ENCODE peak calls at places on chromosomes 11 and 22, in five cellular contexts. One of them, this sample, is unnamed.

GRCh38 chr11:125971618-125972017 is 25.8 kb downstream of the VSIG10L2 start:
- DNase-seq in neuronal stem cell: no peak
- DNase-seq in WERI-Rb-1: no peak
- DNase-seq in ovary: no peak
- DNase-seq in IMR-90: no peak
- DNase-seq in this sample: no peak

GRCh38 chr22:46049726-46050450 is 72.9 kb upstream of the WNT7B start:
- DNase-seq in neuronal stem cell: no peak
- DNase-seq in WERI-Rb-1: no peak
- DNase-seq in ovary: peak
- DNase-seq in IMR-90: no peak
- DNase-seq in this sample: no peak

GRCh38 chr22:31945478-31945815 is 1.1 kb downstream of the YWHAH start:
- DNase-seq in neuronal stem cell: no peak
- DNase-seq in WERI-Rb-1: no peak
- DNase-seq in ovary: no peak
- DNase-seq in IMR-90: no peak
- DNase-seq in this sample: no peak

GRCh38 chr22:27494821-27495220 is 306.7 kb downstream of the MN1 start:
- DNase-seq in neuronal stem cell: peak
- DNase-seq in WERI-Rb-1: no peak
- DNase-seq in ovary: no peak
- DNase-seq in IMR-90: no peak
- DNase-seq in this sample: no peak

GRCh38 chr11:128467610-128468041 is 119.7 kb downstream of the ETS1 start:
- DNase-seq in neuronal stem cell: no peak
- DNase-seq in WERI-Rb-1: no peak
- DNase-seq in ovary: no peak
- DNase-seq in IMR-90: peak
- DNase-seq in this sample: peak

GRCh38 chr11:76119032-76119431 is 87.3 kb downstream of the WNT11 start:
- DNase-seq in neuronal stem cell: no peak
- DNase-seq in WERI-Rb-1: no peak
- DNase-seq in ovary: no peak
- DNase-seq in IMR-90: no peak
- DNase-seq in this sample: no peak

GRCh38 chr11:11681536-11681935 is 59.7 kb upstream of the GALNT18 start:
- DNase-seq in neuronal stem cell: no peak
- DNase-seq in WERI-Rb-1: no peak
- DNase-seq in ovary: no peak
- DNase-seq in IMR-90: no peak
- DNase-seq in this sample: no peak

GRCh38 chr22:21621891-21622623 is 7.8 kb downstream of the YDJC start:
- DNase-seq in neuronal stem cell: no peak
- DNase-seq in WERI-Rb-1: no peak
- DNase-seq in ovary: no peak
- DNase-seq in IMR-90: no peak
- DNase-seq in this sample: no peak

GRCh38 chr11:119671561-119672015 is 57.4 kb downstream of the NECTIN1 start:
- DNase-seq in neuronal stem cell: no peak
- DNase-seq in WERI-Rb-1: no peak
- DNase-seq in ovary: peak
- DNase-seq in IMR-90: peak
- DNase-seq in this sample: peak

GRCh38 chr11:125170406-125171031 is 6.0 kb downstream of the PKNOX2 start:
- DNase-seq in neuronal stem cell: no peak
- DNase-seq in WERI-Rb-1: peak
- DNase-seq in ovary: peak
- DNase-seq in IMR-90: peak
- DNase-seq in this sample: peak

GRCh38 chr11:128895505-128895904 is 4.3 kb downstream of the KCNJ5 start:
- DNase-seq in neuronal stem cell: no peak
- DNase-seq in WERI-Rb-1: no peak
- DNase-seq in ovary: no peak
- DNase-seq in IMR-90: no peak
- DNase-seq in this sample: no peak

GRCh38 chr11:116861539-116861938 is 24.1 kb upstream of the APOA1 start:
- DNase-seq in neuronal stem cell: no peak
- DNase-seq in WERI-Rb-1: no peak
- DNase-seq in ovary: no peak
- DNase-seq in IMR-90: peak
- DNase-seq in this sample: peak

GRCh38 chr22:49582171-49582570 is 245.5 kb downstream of the BRD1 start:
- DNase-seq in neuronal stem cell: no peak
- DNase-seq in WERI-Rb-1: no peak
- DNase-seq in ovary: no peak
- DNase-seq in IMR-90: no peak
- DNase-seq in this sample: no peak

GRCh38 chr11:90661233-90661632 is 438.4 kb upstream of the CHORDC1 start:
- DNase-seq in neuronal stem cell: no peak
- DNase-seq in WERI-Rb-1: no peak
- DNase-seq in ovary: no peak
- DNase-seq in IMR-90: no peak
- DNase-seq in this sample: no peak

GRCh38 chr11:119624102-119624615 is 104.8 kb downstream of the NECTIN1 start:
- DNase-seq in neuronal stem cell: no peak
- DNase-seq in WERI-Rb-1: peak
- DNase-seq in ovary: no peak
- DNase-seq in IMR-90: no peak
- DNase-seq in this sample: no peak

GRCh38 chr22:24102366-24103200 is 78.7 kb upstream of the SUSD2 start:
- DNase-seq in neuronal stem cell: no peak
- DNase-seq in WERI-Rb-1: no peak
- DNase-seq in ovary: peak
- DNase-seq in IMR-90: no peak
- DNase-seq in this sample: no peak

GRCh38 chr22:25420925-25421904 is 143.3 kb upstream of the GRK3 start:
- DNase-seq in neuronal stem cell: no peak
- DNase-seq in WERI-Rb-1: no peak
- DNase-seq in ovary: no peak
- DNase-seq in IMR-90: no peak
- DNase-seq in this sample: peak
- H3K4me3 ChIP-seq in neuronal stem cell: peak
- H3K4me3 ChIP-seq in WERI-Rb-1: no peak
- H3K4me3 ChIP-seq in ovary: no peak
- H3K4me3 ChIP-seq in IMR-90: no peak
- H3K4me3 ChIP-seq in this sample: no peak

GRCh38 chr22:30307026-30307574 is 17.8 kb upstream of the CASTOR1 start:
- DNase-seq in neuronal stem cell: no peak
- DNase-seq in WERI-Rb-1: no peak
- DNase-seq in ovary: no peak
- DNase-seq in IMR-90: no peak
- DNase-seq in this sample: no peak

GRCh38 chr22:30305519-30305905 is 16.2 kb upstream of the CASTOR1 start:
- DNase-seq in neuronal stem cell: no peak
- DNase-seq in WERI-Rb-1: no peak
- DNase-seq in ovary: peak
- DNase-seq in IMR-90: no peak
- DNase-seq in this sample: peak

GRCh38 chr22:30306629-30307016 is 17.3 kb upstream of the CASTOR1 start:
- DNase-seq in neuronal stem cell: no peak
- DNase-seq in WERI-Rb-1: no peak
- DNase-seq in ovary: no peak
- DNase-seq in IMR-90: no peak
- DNase-seq in this sample: no peak

GRCh38 chr22:30304495-30305244 is 15.4 kb upstream of the CASTOR1 start:
- DNase-seq in neuronal stem cell: no peak
- DNase-seq in WERI-Rb-1: no peak
- DNase-seq in ovary: no peak
- DNase-seq in IMR-90: no peak
- DNase-seq in this sample: peak

GRCh38 chr22:30305906-30306628 is 16.8 kb upstream of the CASTOR1 start:
- DNase-seq in neuronal stem cell: no peak
- DNase-seq in WERI-Rb-1: no peak
- DNase-seq in ovary: no peak
- DNase-seq in IMR-90: no peak
- DNase-seq in this sample: no peak
- H3K4me3 ChIP-seq in neuronal stem cell: no peak
- H3K4me3 ChIP-seq in WERI-Rb-1: no peak
- H3K4me3 ChIP-seq in ovary: no peak
- H3K4me3 ChIP-seq in IMR-90: no peak
- H3K4me3 ChIP-seq in this sample: no peak

GRCh38 chr22:44702479-44703219 is 645 bp downstream of the PRR5 start:
- DNase-seq in neuronal stem cell: peak
- DNase-seq in WERI-Rb-1: peak
- DNase-seq in ovary: peak
- DNase-seq in IMR-90: peak
- DNase-seq in this sample: no peak

GRCh38 chr22:44701824-44702478 is at the start of gene PRR5:
- DNase-seq in neuronal stem cell: peak
- DNase-seq in WERI-Rb-1: peak
- DNase-seq in ovary: peak
- DNase-seq in IMR-90: peak
- DNase-seq in this sample: peak

GRCh38 chr22:44705022-44705297 is 3.0 kb downstream of the PRR5 start:
- DNase-seq in neuronal stem cell: no peak
- DNase-seq in WERI-Rb-1: no peak
- DNase-seq in ovary: no peak
- DNase-seq in IMR-90: no peak
- DNase-seq in this sample: no peak

GRCh38 chr22:44704159-44705021 is 2.4 kb downstream of the PRR5 start:
- DNase-seq in neuronal stem cell: no peak
- DNase-seq in WERI-Rb-1: no peak
- DNase-seq in ovary: no peak
- DNase-seq in IMR-90: no peak
- DNase-seq in this sample: no peak

DNA sequence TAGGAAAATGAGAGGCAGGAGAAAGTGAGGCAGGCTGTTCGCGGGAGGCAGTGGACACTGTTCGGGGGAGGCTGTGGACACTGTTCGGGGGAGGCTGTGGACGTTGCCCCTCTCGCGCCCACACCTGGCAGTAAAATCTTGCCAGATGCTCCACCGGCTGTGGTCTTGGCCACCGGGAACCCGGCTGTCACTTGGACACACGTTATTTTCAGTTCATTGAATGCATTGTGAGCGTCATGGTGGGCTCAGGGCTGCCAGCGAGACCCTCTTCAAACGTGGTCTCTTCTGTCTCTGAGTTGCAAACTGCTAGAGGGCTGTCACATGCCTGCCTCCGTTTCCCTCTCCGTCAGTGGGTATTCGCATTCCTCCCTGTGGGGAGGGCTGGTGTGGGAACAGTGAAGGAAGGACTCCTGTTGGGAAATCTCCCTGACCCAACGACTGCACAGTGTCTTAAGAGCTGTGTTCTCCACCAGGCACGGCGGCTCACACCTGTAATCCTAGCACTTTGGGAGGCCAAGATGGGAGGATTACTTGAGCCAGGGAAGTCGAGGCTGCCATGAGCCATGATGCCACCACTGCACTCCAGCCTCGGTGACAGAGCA is 1.4 kb downstream of the PRR5 start:
- DNase-seq in neuronal stem cell: no peak
- DNase-seq in WERI-Rb-1: no peak
- DNase-seq in ovary: no peak
- DNase-seq in IMR-90: no peak
- DNase-seq in this sample: no peak
- H3K4me3 ChIP-seq in neuronal stem cell: peak
- H3K4me3 ChIP-seq in WERI-Rb-1: peak
- H3K4me3 ChIP-seq in ovary: peak
- H3K4me3 ChIP-seq in IMR-90: peak
- H3K4me3 ChIP-seq in this sample: peak

DNA sequence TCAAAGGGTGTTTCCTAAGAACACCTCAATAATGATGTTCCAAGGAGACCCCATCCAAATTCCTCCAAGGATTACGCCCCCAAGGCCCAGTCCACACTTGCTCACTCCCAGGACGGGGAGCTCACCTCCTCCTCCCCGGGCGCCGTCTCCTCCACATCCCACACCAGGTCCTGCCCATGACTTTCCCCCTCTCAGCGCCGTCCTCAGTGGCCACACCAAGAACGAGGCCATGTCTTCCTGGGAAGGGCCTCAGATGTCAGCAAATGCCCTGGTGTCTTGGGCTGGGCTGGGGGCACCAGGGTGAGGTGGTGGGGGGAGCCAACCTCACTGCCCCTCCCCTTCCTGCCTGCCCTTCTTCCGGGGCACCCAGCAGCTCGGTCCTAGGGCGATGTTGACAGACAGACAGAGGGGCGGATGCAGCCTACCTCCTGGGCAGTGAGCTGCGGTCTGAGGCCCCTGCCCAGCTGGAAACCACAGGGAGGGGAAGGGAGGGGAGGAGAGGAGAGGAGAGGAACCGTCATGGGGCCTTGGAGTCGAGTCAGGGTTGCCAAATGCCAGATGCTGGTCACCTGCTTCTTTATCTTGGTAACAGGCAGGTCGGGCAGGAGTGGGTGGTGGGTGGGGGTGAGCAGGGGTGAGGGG is at the start of the genes C11orf21 and TSPAN32:
- DNase-seq in neuronal stem cell: no peak
- DNase-seq in WERI-Rb-1: peak
- DNase-seq in ovary: peak
- DNase-seq in IMR-90: peak
- DNase-seq in this sample: peak
- H3K4me3 ChIP-seq in neuronal stem cell: no peak
- H3K4me3 ChIP-seq in WERI-Rb-1: no peak
- H3K4me3 ChIP-seq in ovary: no peak
- H3K4me3 ChIP-seq in IMR-90: no peak
- H3K4me3 ChIP-seq in this sample: no peak

This sample was measured in fibroblast of the aortic adventitia.